ENCODE peak calls at places on chromosome 12, in four cellular contexts. S is mammary epithelial cell, C is stomach, Q is pancreas. L is an unnamed sample.

GRCh38 chr12:15472036-15472435 is 149.7 kb downstream of the PTPRO start:
- DNase-seq in S (peak; percentile 80), C (no peak), Q (no peak), L (peak; percentile 95)

GRCh38 chr12:13252616-13253015 is 56.1 kb downstream of the EMP1 start:
- DNase-seq in S (no peak), C (no peak), Q (no peak), L (no peak)

GRCh38 chr12:96091833-96092232 is 56.4 kb upstream of the LTA4H start:
- DNase-seq in S (peak; percentile 69), C (no peak), Q (no peak), L (peak; percentile 64)

GRCh38 chr12:82326905-82327503 is 31.2 kb downstream of the CCDC59 start:
- DNase-seq in S (peak; percentile 2), C (no peak), Q (no peak), L (peak; percentile 51)

GRCh38 chr12:3869860-3870259 is 3.3 kb downstream of the PARP11 start:
- DNase-seq in S (no peak), C (no peak), Q (no peak), L (no peak)

GRCh38 chr12:84911331-84912190 is 1.0 kb downstream of the SLC6A15 start:
- DNase-seq in S (peak; percentile 87), C (no peak), Q (no peak), L (peak; percentile 90)

GRCh38 chr12:27424631-27425230 is 21.8 kb upstream of the SMCO2 start:
- DNase-seq in S (peak; percentile 38), C (no peak), Q (no peak), L (peak; percentile 63)

GRCh38 chr12:113259499-113259953 is 38.3 kb downstream of the TPCN1 start:
- DNase-seq in S (no peak), C (peak; percentile 44), Q (peak; percentile 81), L (no peak)

GRCh38 chr12:91870872-91871707 is 274.6 kb downstream of the BTG1 start:
- DNase-seq in S (no peak), C (no peak), Q (no peak), L (peak; percentile 15)

GRCh38 chr12:74538491-74539258 is 1.0 kb downstream of the ATXN7L3B start:
- DNase-seq in S (peak; percentile 21), C (no peak), Q (no peak), L (no peak)

GRCh38 chr12:15227004-15227679 is 5.9 kb upstream of the RERG start:
- DNase-seq in S (peak; percentile 36), C (peak; percentile 59), Q (peak; percentile 22), L (peak; percentile 70)

GRCh38 chr12:24479131-24479530 is 469.8 kb downstream of the BCAT1 start:
- DNase-seq in S (no peak), C (no peak), Q (no peak), L (no peak)

GRCh38 chr12:113162102-113163029 is 12.8 kb downstream of the CFAP73 start:
- DNase-seq in S (no peak), C (no peak), Q (peak; percentile 81), L (no peak)

GRCh38 chr12:2776129-2776806 is 18.5 kb upstream of the FKBP4 start:
- DNase-seq in S (no peak), C (no peak), Q (no peak), L (no peak)

GRCh38 chr12:124165695-124166094 is 129.2 kb upstream of the RFLNA start:
- DNase-seq in S (no peak), C (no peak), Q (no peak), L (peak; percentile 10)

GRCh38 chr12:110739894-110740293 is 2.8 kb downstream of the PPP1CC start:
- DNase-seq in S (no peak), C (no peak), Q (no peak), L (no peak)

GRCh38 chr12:50825372-50825838 is 17.3 kb upstream of the TMPRSS12 start:
- DNase-seq in S (peak; percentile 43), C (no peak), Q (no peak), L (peak; percentile 75)

GRCh38 chr12:104925501-104925900 is 32.6 kb downstream of the SLC41A2 start:
- DNase-seq in S (no peak), C (no peak), Q (no peak), L (no peak)

GRCh38 chr12:80939231-80939950 is 1.7 kb upstream of the LIN7A start:
- DNase-seq in S (no peak), C (no peak), Q (no peak), L (no peak)

GRCh38 chr12:38761636-38762342 is 143.6 kb downstream of the CPNE8 start:
- DNase-seq in S (peak; percentile 88), C (no peak), Q (no peak), L (peak; percentile 93)

GRCh38 chr12:66119229-66119869 is 11.2 kb downstream of the LLPH start:
- DNase-seq in S (no peak), C (no peak), Q (no peak), L (no peak)

GRCh38 chr12:49017764-49018281 is 753 bp downstream of the PRKAG1 start:
- DNase-seq in S (no peak), C (no peak), Q (no peak), L (peak; percentile 23)

GRCh38 chr12:88067301-88067700 is 38.1 kb upstream of the C12orf50 start:
- DNase-seq in S (no peak), C (no peak), Q (no peak), L (peak; percentile 6)

GRCh38 chr12:48903982-48904411 is 21.3 kb downstream of the FKBP11 start:
- DNase-seq in S (peak; percentile 51), C (peak; percentile 70), Q (peak; percentile 83), L (peak; percentile 77)

GRCh38 chr12:126156806-126157574 is 1091.8 kb downstream of the AACS start:
- DNase-seq in S (no peak), C (no peak), Q (peak; percentile 86), L (no peak)

GRCh38 chr12:101969-102878 is 35.7 kb downstream of the IQSEC3 start:
- DNase-seq in S (no peak), C (no peak), Q (no peak), L (no peak)

GRCh38 chr12:131828671-131829350 is 618 bp downstream of the MMP17 start:
- DNase-seq in S (peak; percentile 24), C (no peak), Q (peak; percentile 31), L (peak; percentile 22)

GRCh38 chr12:47808574-47809380 is 10.9 kb downstream of the HDAC7 start:
- DNase-seq in S (peak; percentile 35), C (no peak), Q (peak; percentile 8), L (peak; percentile 71)

GRCh38 chr12:125015680-125016310 is 22.4 kb downstream of the BRI3BP start:
- DNase-seq in S (no peak), C (no peak), Q (no peak), L (no peak)

GRCh38 chr12:124007810-124008570 is 35.0 kb downstream of the ZNF664 start:
- DNase-seq in S (no peak), C (no peak), Q (peak; percentile 50), L (peak; percentile 53)

GRCh38 chr12:54631988-54632728 is 2.5 kb downstream of the LACRT start:
- DNase-seq in S (no peak), C (peak; percentile 68), Q (no peak), L (no peak)

GRCh38 chr12:10364839-10365681 is 24.8 kb downstream of the KLRK1 start:
- DNase-seq in S (peak; percentile 83), C (peak; percentile 69), Q (peak; percentile 41), L (peak; percentile 82)

GRCh38 chr12:2113080-2113479 is 60.3 kb downstream of the CACNA1C start:
- DNase-seq in S (no peak), C (no peak), Q (peak; percentile 26), L (no peak)

GRCh38 chr12:21065845-21066244 is 65.1 kb upstream of the SLCO1B1 start:
- DNase-seq in S (no peak), C (no peak), Q (no peak), L (peak; percentile 5)

GRCh38 chr12:114294303-114294685 is 111.7 kb downstream of the TBX5 start:
- DNase-seq in S (no peak), C (no peak), Q (no peak), L (no peak)

GRCh38 chr12:118743896-118744700 is 237.2 kb upstream of the SRRM4 start:
- DNase-seq in S (no peak), C (no peak), Q (no peak), L (no peak)

GRCh38 chr12:5977556-5977955 is 32.5 kb upstream of the ANO2 start:
- DNase-seq in S (no peak), C (no peak), Q (no peak), L (no peak)

DNA sequence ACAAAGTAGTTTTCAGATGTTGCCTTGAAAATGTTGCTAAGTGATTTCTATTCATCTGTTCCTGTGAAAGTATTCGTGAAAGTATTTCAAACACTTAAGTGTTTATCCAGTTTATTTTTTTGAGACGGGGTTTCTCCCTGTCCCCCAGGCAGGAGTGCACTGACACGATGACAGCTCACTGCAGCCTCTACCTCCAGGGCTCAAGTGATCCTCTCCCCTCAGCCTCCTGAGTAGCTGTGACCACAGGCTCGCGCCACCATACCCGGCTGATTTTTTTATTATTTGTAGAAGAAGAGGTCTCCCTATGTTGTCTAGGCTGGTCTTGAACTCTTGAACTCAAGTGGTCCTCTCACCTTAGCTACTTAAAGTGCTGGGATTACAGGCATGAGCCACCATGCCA is 1.7 kb downstream of the ZDHHC17 start:
- DNase-seq in S (no peak), C (no peak), Q (no peak), L (no peak)
- H3K4me3 ChIP-seq in S (peak overlapping the region; percentile 98), C (no peak overlapping the region), Q (peak overlapping the region; percentile 81), L (peak overlapping the region; percentile 89)

GRCh38 chr12:41096797-41097196 is 91.3 kb upstream of the PDZRN4 start:
- DNase-seq in S (no peak), C (no peak), Q (no peak), L (no peak)

GRCh38 chr12:41089438-41089837 is 98.7 kb upstream of the PDZRN4 start:
- DNase-seq in S (no peak), C (no peak), Q (no peak), L (no peak)

GRCh38 chr12:41092115-41092514 is 96.0 kb upstream of the PDZRN4 start:
- DNase-seq in S (no peak), C (no peak), Q (no peak), L (no peak)
- TF ChIP-seq CTCF in S (no peak), C (no peak), Q (no peak), L (no peak)

DNA sequence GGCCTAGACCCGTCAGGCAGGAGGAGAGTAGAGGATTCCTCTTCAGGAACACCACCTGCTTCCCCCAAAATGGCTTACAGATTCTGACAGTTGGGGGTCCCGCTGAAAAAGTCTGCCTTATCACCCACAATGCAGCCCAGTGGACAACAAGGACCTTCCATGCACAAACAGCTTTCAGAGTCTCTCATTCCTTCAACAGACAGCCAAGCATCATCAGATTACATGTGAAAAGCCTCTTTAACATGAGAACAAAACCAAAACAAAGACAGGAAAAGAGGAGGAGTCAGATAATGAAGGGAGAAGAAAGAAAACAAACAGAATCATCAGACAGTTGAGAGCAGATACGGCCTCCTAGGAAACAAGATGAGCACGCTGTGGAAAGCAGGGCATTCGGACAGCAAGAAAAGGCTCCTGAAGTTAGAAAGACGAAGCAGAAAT is 18.3 kb downstream of the KCTD10 start:
- DNase-seq in S (no peak), C (no peak), Q (no peak), L (no peak)
- H3K4me3 ChIP-seq in S (no peak overlapping the region), C (no peak overlapping the region), Q (no peak overlapping the region), L (no peak overlapping the region)

DNA sequence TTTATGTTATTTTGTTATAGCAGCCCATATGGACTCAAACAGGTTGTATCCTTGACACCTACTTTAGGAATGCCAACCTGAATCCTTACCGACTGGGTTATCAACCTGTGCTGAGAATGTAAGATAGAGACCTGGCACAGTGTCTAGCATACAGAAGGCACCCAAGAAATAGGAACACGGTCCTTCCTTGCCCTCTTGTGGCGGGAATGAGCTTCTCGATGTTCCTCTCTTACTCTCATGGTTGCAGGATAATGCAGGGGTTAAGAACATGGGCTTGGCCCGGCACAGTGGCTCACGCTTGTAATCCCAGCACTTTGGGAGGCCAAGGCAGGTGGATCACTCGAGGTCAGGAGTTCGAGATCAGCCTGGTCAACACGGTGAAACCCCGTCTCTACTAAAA is 6.5 kb downstream of the C12orf43 start:
- DNase-seq in S (peak; percentile 38), C (peak; percentile 76), Q (no peak), L (peak; percentile 71)
- TF ChIP-seq CTCF in S (peak; percentile 60), C (peak; percentile 77), Q (peak; percentile 22), L (peak; percentile 76)

GRCh38 chr12:64180951-64181350 is 41.1 kb downstream of the KICS2 start:
- DNase-seq in S (peak; percentile 17), C (no peak), Q (no peak), L (peak; percentile 77)
- H3K4me3 ChIP-seq in S (no peak overlapping the region), C (no peak overlapping the region), Q (no peak overlapping the region), L (no peak overlapping the region)